ENCODE peak calls at places on chromosome X, in five cellular contexts. J is transverse colon, T is breast epithelium, U is stomach, R is spleen. H is an unnamed sample.

GRCh38 chrX:119984652-119985051 is 41.1 kb upstream of the NKAP start:
- DNase-seq in J (no peak), T (no peak), U (no peak), R (no peak), H (no peak)

GRCh38 chrX:123834116-123834515 is 25.7 kb upstream of the XIAP start:
- DNase-seq in J (no peak), T (no peak), U (no peak), R (no peak), H (no peak)

GRCh38 chrX:70353524-70353923 is 63.6 kb downstream of the KIF4A start:
- DNase-seq in J (no peak), T (no peak), U (no peak), R (no peak), H (no peak)

GRCh38 chrX:4379071-4379470 is 665.6 kb upstream of the PRKX start:
- DNase-seq in J (no peak), T (no peak), U (no peak), R (no peak), H (no peak)

GRCh38 chrX:56764153-56764974 is 35.3 kb downstream of the NBDY start:
- DNase-seq in J (peak; percentile 83), T (no peak), U (peak; percentile 66), R (peak; percentile 92), H (no peak)

GRCh38 chrX:16619024-16619423 is 30.9 kb upstream of the S100G start:
- DNase-seq in J (no peak), T (no peak), U (no peak), R (no peak), H (no peak)

GRCh38 chrX:136318166-136318565 is 17.4 kb downstream of the ADGRG4 start:
- DNase-seq in J (no peak), T (no peak), U (no peak), R (no peak), H (no peak)

GRCh38 chrX:71636438-71637252 is 18.3 kb upstream of the CXCR3 start:
- DNase-seq in J (peak; percentile 21), T (no peak), U (no peak), R (no peak), H (no peak)

GRCh38 chrX:68684291-68684918 is 36.9 kb downstream of the STARD8 start:
- DNase-seq in J (peak; percentile 18), T (no peak), U (no peak), R (peak; percentile 89), H (no peak)

GRCh38 chrX:50586407-50586806 is 115.8 kb upstream of the DGKK start:
- DNase-seq in J (no peak), T (no peak), U (no peak), R (no peak), H (no peak)

GRCh38 chrX:20595928-20596550 is 329.3 kb upstream of the RPS6KA3 start:
- DNase-seq in J (no peak), T (no peak), U (no peak), R (no peak), H (no peak)

GRCh38 chrX:115559672-115560071 is 1.3 kb upstream of the PLS3 start:
- DNase-seq in J (no peak), T (no peak), U (no peak), R (no peak), H (no peak)

GRCh38 chrX:66021758-66022741 is 17.8 kb downstream of the VSIG4 start:
- DNase-seq in J (no peak), T (no peak), U (no peak), R (no peak), H (no peak)

DNA sequence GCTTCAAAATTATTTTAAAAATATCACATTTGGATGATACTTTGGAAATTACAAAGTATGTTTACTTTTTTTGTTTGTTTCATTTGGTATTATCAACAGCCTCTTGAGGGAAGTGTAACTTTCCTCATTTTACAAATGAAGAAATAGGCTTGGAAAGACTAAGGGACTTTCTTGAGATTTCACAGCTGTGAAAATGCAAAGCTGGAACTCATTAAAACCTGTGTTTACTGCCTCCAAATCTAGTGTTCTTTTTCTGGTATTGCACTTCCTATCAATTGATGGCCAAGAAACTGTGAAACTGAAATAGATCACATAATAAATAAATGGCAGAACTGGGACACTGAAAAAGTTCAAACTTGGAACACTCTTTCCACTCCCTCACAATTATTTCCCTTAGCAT is 34.2 kb downstream of the RTL3 start:
- DNase-seq in J (no peak), T (no peak), U (no peak), R (no peak), H (no peak)
- TF ChIP-seq POLR2AphosphoS5 in J (no peak), T (no peak), U (no peak), R (no peak), H (no peak)

GRCh38 chrX:141814213-141814857 is 23.8 kb upstream of the MAGEC3 start:
- DNase-seq in J (no peak), T (no peak), U (peak; percentile 84), R (no peak), H (no peak)
- TF ChIP-seq POLR2A in J (no peak), T (no peak), U (no peak), R (no peak), H (no peak)

GRCh38 chrX:48818866-48819265 is 7.4 kb upstream of the ERAS start:
- DNase-seq in J (no peak), T (no peak), U (no peak), R (no peak), H (no peak)

GRCh38 chrX:48815266-48815665 is 11.0 kb upstream of the ERAS start:
- DNase-seq in J (no peak), T (no peak), U (no peak), R (no peak), H (no peak)

GRCh38 chrX:48816014-48816810 is 10.1 kb upstream of the ERAS start:
- DNase-seq in J (no peak), T (no peak), U (no peak), R (no peak), H (no peak)

GRCh38 chrX:48814722-48815121 is 11.6 kb upstream of the ERAS start:
- DNase-seq in J (no peak), T (no peak), U (no peak), R (no peak), H (no peak)

DNA sequence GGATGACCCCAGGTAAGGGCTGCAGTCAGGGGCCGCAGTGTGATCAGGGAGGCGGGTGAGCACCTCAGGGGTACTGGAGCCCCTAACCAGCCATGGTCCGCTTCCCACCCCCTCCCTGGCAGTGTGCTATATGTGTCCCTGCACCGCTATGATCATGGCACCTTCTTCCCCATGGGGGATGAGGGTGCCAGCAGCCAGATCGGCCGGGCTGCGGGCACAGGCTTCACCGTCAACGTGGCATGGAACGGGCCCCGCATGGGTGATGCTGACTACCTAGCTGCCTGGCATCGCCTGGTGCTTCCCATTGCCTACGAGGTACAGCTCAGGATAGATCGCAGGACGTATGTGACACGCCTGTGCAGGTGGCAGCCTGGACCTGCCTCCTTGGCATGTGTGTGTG is 8.2 kb upstream of the ERAS start:
- DNase-seq in J (no peak), T (no peak), U (no peak), R (no peak), H (no peak)
- TF ChIP-seq POLR2AphosphoS5 in J (no peak), T (no peak), U (no peak), R (no peak), H (no peak)

DNA sequence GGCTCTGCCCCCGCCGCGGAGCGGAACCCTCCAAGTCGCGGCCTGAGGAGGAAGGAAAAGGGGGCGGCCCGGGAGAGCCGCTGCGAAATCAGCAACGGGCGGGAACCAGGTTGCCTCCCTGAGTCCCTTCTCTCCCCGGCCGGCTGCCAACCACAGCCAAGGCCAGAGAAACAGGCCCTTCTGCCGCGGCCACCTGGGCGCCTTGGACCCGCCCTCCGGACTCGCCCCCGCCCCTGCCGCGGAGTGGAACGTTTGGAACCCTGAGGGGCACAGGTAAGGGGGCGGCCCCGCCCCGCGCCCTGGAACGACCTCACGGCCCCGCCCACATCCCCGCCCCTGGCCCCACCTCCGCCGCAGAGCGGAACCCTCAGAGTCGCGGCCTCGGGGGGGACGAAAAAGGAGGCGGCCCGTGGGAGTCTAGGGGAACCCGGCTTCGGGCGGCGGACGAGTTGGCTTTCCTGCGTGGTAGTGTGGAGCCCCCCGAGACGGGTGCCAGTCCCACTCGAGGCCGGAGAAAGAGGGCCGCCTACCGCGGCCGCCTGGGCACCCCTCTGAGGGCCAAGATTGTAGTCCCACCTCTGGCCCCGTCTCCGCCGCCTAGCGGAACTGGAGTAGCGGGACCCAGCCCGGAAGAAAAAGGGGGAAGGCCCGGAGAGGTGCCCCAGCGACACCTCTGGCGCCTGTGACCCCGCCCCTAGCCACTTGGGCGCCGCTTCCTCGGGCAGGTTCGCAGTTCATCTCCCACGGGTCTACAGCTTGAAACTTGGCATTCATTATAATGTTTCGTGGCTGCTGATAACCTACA is 669 bp upstream of the PHKA2 start:
- DNase-seq in J (peak; percentile 86), T (peak; percentile 75), U (peak; percentile 85), R (peak; percentile 95), H (peak; percentile 73)
- TF ChIP-seq POLR2A in J (peak; percentile 47), T (no peak), U (no peak), R (peak; percentile 6), H (peak; percentile 50)

GRCh38 chrX:12979011-12979629 is 4.2 kb downstream of the TMSB4X start:
- DNase-seq in J (no peak), T (no peak), U (no peak), R (no peak), H (no peak)
- TF ChIP-seq POLR2AphosphoS5 in J (no peak), T (no peak), U (no peak), R (no peak), H (no peak)

GRCh38 chrX:153926863-153927685 is 1.0 kb upstream of the ARHGAP4 start:
- DNase-seq in J (peak; percentile 77), T (no peak), U (peak; percentile 57), R (peak; percentile 96), H (peak; percentile 59)
- TF ChIP-seq POLR2A in J (no peak), T (no peak), U (no peak), R (peak; percentile 5), H (no peak)

GRCh38 chrX:33138677-33139249 is 72.6 kb downstream of the DMD start:
- DNase-seq in J (no peak), T (no peak), U (no peak), R (no peak), H (no peak)
- TF ChIP-seq POLR2AphosphoS5 in J (no peak), T (no peak), U (no peak), R (no peak), H (no peak)

GRCh38 chrX:10243056-10243455 is 86.3 kb downstream of the CLCN4 start:
- DNase-seq in J (no peak), T (no peak), U (no peak), R (no peak), H (no peak)
- TF ChIP-seq POLR2A in J (no peak), T (no peak), U (no peak), R (no peak), H (no peak)